ENCODE peak calls at places on chromosomes 12 and 14, in six cellular contexts. One of them, this sample, is unnamed.

GRCh38 chr14:30842431-30842830 is 31.9 kb upstream of the COCH start:
- DNase-seq in mucosa of descending colon: no peak
- DNase-seq in hepatocyte: no peak
- DNase-seq in astrocyte of the cerebellum: no peak
- DNase-seq in astrocyte of the spinal cord: no peak
- DNase-seq in small intestine: no peak
- DNase-seq in this sample: no peak

GRCh38 chr12:88866881-88867280 is 286.6 kb upstream of the KITLG start:
- DNase-seq in mucosa of descending colon: no peak
- DNase-seq in hepatocyte: no peak
- DNase-seq in astrocyte of the cerebellum: no peak
- DNase-seq in astrocyte of the spinal cord: no peak
- DNase-seq in small intestine: no peak
- DNase-seq in this sample: no peak

GRCh38 chr12:57241556-57242310 is 9.3 kb downstream of the STAC3 start:
- DNase-seq in mucosa of descending colon: peak
- DNase-seq in hepatocyte: no peak
- DNase-seq in astrocyte of the cerebellum: no peak
- DNase-seq in astrocyte of the spinal cord: no peak
- DNase-seq in small intestine: no peak
- DNase-seq in this sample: no peak

GRCh38 chr12:32828120-32828519 is 68.5 kb downstream of the PKP2 start:
- DNase-seq in mucosa of descending colon: no peak
- DNase-seq in hepatocyte: no peak
- DNase-seq in astrocyte of the cerebellum: no peak
- DNase-seq in astrocyte of the spinal cord: no peak
- DNase-seq in small intestine: no peak
- DNase-seq in this sample: no peak

GRCh38 chr14:25001096-25001982 is 48.6 kb downstream of the STXBP6 start:
- DNase-seq in mucosa of descending colon: no peak
- DNase-seq in hepatocyte: no peak
- DNase-seq in astrocyte of the cerebellum: no peak
- DNase-seq in astrocyte of the spinal cord: no peak
- DNase-seq in small intestine: no peak
- DNase-seq in this sample: no peak

GRCh38 chr12:389138-390096 is at the start of gene KDM5A:
- DNase-seq in mucosa of descending colon: peak
- DNase-seq in hepatocyte: peak
- DNase-seq in astrocyte of the cerebellum: peak
- DNase-seq in astrocyte of the spinal cord: peak
- DNase-seq in small intestine: peak
- DNase-seq in this sample: peak

GRCh38 chr12:54719691-54720090 is 71.5 kb upstream of the DCD start:
- DNase-seq in mucosa of descending colon: no peak
- DNase-seq in hepatocyte: no peak
- DNase-seq in astrocyte of the cerebellum: no peak
- DNase-seq in astrocyte of the spinal cord: no peak
- DNase-seq in small intestine: no peak
- DNase-seq in this sample: no peak

GRCh38 chr14:24339284-24340151 is at the start of gene RIPK3:
- DNase-seq in mucosa of descending colon: peak
- DNase-seq in hepatocyte: peak
- DNase-seq in astrocyte of the cerebellum: no peak
- DNase-seq in astrocyte of the spinal cord: no peak
- DNase-seq in small intestine: peak
- DNase-seq in this sample: no peak

GRCh38 chr14:104855532-104856090 is 9.5 kb upstream of the CEP170B start:
- DNase-seq in mucosa of descending colon: no peak
- DNase-seq in hepatocyte: no peak
- DNase-seq in astrocyte of the cerebellum: no peak
- DNase-seq in astrocyte of the spinal cord: no peak
- DNase-seq in small intestine: no peak
- DNase-seq in this sample: no peak

GRCh38 chr12:68451261-68452091 is 119.3 kb upstream of the MDM1 start:
- DNase-seq in mucosa of descending colon: no peak
- DNase-seq in hepatocyte: peak
- DNase-seq in astrocyte of the cerebellum: peak
- DNase-seq in astrocyte of the spinal cord: peak
- DNase-seq in small intestine: peak
- DNase-seq in this sample: peak

GRCh38 chr12:53949631-53950440 is 4.9 kb upstream of the HOXC12 start:
- DNase-seq in mucosa of descending colon: no peak
- DNase-seq in hepatocyte: no peak
- DNase-seq in astrocyte of the cerebellum: no peak
- DNase-seq in astrocyte of the spinal cord: no peak
- DNase-seq in small intestine: no peak
- DNase-seq in this sample: no peak

GRCh38 chr12:57472391-57472790 is 7.3 kb downstream of the ARHGAP9 start:
- DNase-seq in mucosa of descending colon: no peak
- DNase-seq in hepatocyte: no peak
- DNase-seq in astrocyte of the cerebellum: no peak
- DNase-seq in astrocyte of the spinal cord: no peak
- DNase-seq in small intestine: no peak
- DNase-seq in this sample: no peak

GRCh38 chr12:48542300-48542928 is 17.0 kb downstream of the OR8S1 start:
- DNase-seq in mucosa of descending colon: peak
- DNase-seq in hepatocyte: peak
- DNase-seq in astrocyte of the cerebellum: no peak
- DNase-seq in astrocyte of the spinal cord: no peak
- DNase-seq in small intestine: peak
- DNase-seq in this sample: peak

GRCh38 chr14:77125275-77126073 is 16.1 kb downstream of the ZDHHC22 start:
- DNase-seq in mucosa of descending colon: no peak
- DNase-seq in hepatocyte: no peak
- DNase-seq in astrocyte of the cerebellum: no peak
- DNase-seq in astrocyte of the spinal cord: no peak
- DNase-seq in small intestine: no peak
- DNase-seq in this sample: no peak

GRCh38 chr14:64053694-64054669 is 201.2 kb downstream of the SYNE2 start:
- DNase-seq in mucosa of descending colon: no peak
- DNase-seq in hepatocyte: no peak
- DNase-seq in astrocyte of the cerebellum: no peak
- DNase-seq in astrocyte of the spinal cord: peak
- DNase-seq in small intestine: no peak
- DNase-seq in this sample: peak

GRCh38 chr12:124073636-124074035 is 100.6 kb downstream of the ZNF664 start:
- DNase-seq in mucosa of descending colon: no peak
- DNase-seq in hepatocyte: no peak
- DNase-seq in astrocyte of the cerebellum: no peak
- DNase-seq in astrocyte of the spinal cord: no peak
- DNase-seq in small intestine: no peak
- DNase-seq in this sample: no peak

GRCh38 chr12:96040305-96041133 is 5.1 kb upstream of the LTA4H start:
- DNase-seq in mucosa of descending colon: no peak
- DNase-seq in hepatocyte: no peak
- DNase-seq in astrocyte of the cerebellum: no peak
- DNase-seq in astrocyte of the spinal cord: no peak
- DNase-seq in small intestine: no peak
- DNase-seq in this sample: no peak

GRCh38 chr12:84585996-84586395 is 326.6 kb downstream of the SLC6A15 start:
- DNase-seq in mucosa of descending colon: no peak
- DNase-seq in hepatocyte: no peak
- DNase-seq in astrocyte of the cerebellum: no peak
- DNase-seq in astrocyte of the spinal cord: no peak
- DNase-seq in small intestine: no peak
- DNase-seq in this sample: no peak

GRCh38 chr12:30286345-30286926 is 409.2 kb downstream of the IPO8 start:
- DNase-seq in mucosa of descending colon: no peak
- DNase-seq in hepatocyte: peak
- DNase-seq in astrocyte of the cerebellum: peak
- DNase-seq in astrocyte of the spinal cord: peak
- DNase-seq in small intestine: no peak
- DNase-seq in this sample: no peak

GRCh38 chr12:103647267-103647666 is 60.2 kb downstream of the STAB2 start:
- DNase-seq in mucosa of descending colon: no peak
- DNase-seq in hepatocyte: peak
- DNase-seq in astrocyte of the cerebellum: peak
- DNase-seq in astrocyte of the spinal cord: peak
- DNase-seq in small intestine: no peak
- DNase-seq in this sample: peak

GRCh38 chr14:54785778-54786160 is 116.9 kb downstream of the GCH1 start:
- DNase-seq in mucosa of descending colon: no peak
- DNase-seq in hepatocyte: no peak
- DNase-seq in astrocyte of the cerebellum: no peak
- DNase-seq in astrocyte of the spinal cord: no peak
- DNase-seq in small intestine: no peak
- DNase-seq in this sample: no peak

GRCh38 chr14:54785111-54785777 is 117.4 kb downstream of the GCH1 start:
- DNase-seq in mucosa of descending colon: no peak
- DNase-seq in hepatocyte: no peak
- DNase-seq in astrocyte of the cerebellum: no peak
- DNase-seq in astrocyte of the spinal cord: no peak
- DNase-seq in small intestine: no peak
- DNase-seq in this sample: no peak

GRCh38 chr14:54786191-54786755 is 116.4 kb downstream of the GCH1 start:
- DNase-seq in mucosa of descending colon: no peak
- DNase-seq in hepatocyte: no peak
- DNase-seq in astrocyte of the cerebellum: no peak
- DNase-seq in astrocyte of the spinal cord: no peak
- DNase-seq in small intestine: no peak
- DNase-seq in this sample: no peak

GRCh38 chr14:54787263-54787662 is 115.4 kb downstream of the GCH1 start:
- DNase-seq in mucosa of descending colon: no peak
- DNase-seq in hepatocyte: no peak
- DNase-seq in astrocyte of the cerebellum: no peak
- DNase-seq in astrocyte of the spinal cord: no peak
- DNase-seq in small intestine: peak
- DNase-seq in this sample: no peak

DNA sequence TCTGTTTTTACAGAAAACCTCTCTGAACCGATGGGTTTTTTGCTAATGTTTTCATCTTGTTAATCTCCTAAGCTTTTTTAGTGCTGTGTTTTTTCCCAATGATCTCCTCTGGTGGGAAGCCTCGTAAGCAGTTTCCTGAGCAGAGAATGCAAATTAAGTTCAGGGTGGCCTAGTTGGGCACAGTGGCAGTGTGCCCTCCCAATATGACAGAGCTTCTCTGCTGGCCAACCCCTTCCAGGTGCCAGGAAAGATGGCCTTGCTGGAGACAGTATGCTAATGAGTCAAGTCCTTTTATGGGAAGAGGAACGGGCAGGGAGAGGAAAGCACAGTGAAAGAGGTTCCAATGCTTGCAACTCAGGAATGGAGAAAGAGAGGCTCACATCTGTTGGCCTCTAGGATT is 115.8 kb downstream of the GCH1 start:
- DNase-seq in mucosa of descending colon: no peak
- DNase-seq in hepatocyte: no peak
- DNase-seq in astrocyte of the cerebellum: no peak
- DNase-seq in astrocyte of the spinal cord: no peak
- DNase-seq in small intestine: no peak
- DNase-seq in this sample: no peak
- H3K4me3 ChIP-seq in mucosa of descending colon: no peak
- H3K4me3 ChIP-seq in hepatocyte: no peak
- H3K4me3 ChIP-seq in astrocyte of the cerebellum: no peak
- H3K4me3 ChIP-seq in astrocyte of the spinal cord: no peak
- H3K4me3 ChIP-seq in small intestine: no peak
- H3K4me3 ChIP-seq in this sample: no peak

GRCh38 chr14:34985740-34986139 is 2.9 kb downstream of the SRP54 start:
- DNase-seq in mucosa of descending colon: no peak
- DNase-seq in hepatocyte: no peak
- DNase-seq in astrocyte of the cerebellum: no peak
- DNase-seq in astrocyte of the spinal cord: no peak
- DNase-seq in small intestine: no peak
- DNase-seq in this sample: no peak
- H3K4me3 ChIP-seq in mucosa of descending colon: no peak
- H3K4me3 ChIP-seq in hepatocyte: no peak
- H3K4me3 ChIP-seq in astrocyte of the cerebellum: no peak
- H3K4me3 ChIP-seq in astrocyte of the spinal cord: no peak
- H3K4me3 ChIP-seq in small intestine: no peak
- H3K4me3 ChIP-seq in this sample: no peak

DNA sequence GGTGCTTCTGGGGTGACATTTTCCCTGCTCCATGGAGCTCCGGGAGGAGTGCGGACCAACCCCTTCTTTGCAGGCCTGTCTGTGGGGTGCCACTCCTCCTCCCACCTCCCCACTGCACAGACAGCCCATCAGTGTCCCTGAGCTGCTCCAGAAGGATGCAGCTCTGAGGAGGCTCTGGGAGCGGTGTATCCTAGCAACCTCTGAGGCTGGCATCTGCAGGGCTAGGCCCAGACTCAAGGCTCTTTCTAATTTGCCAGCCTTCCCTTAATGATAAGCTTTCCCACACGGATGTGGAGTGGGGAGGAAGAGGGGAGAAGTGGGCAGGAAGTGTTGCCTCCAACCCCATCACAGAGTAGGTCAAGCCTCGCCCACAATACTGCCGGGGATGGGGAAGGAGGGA is 59.7 kb downstream of the CALM1 start:
- DNase-seq in mucosa of descending colon: no peak
- DNase-seq in hepatocyte: no peak
- DNase-seq in astrocyte of the cerebellum: no peak
- DNase-seq in astrocyte of the spinal cord: no peak
- DNase-seq in small intestine: no peak
- DNase-seq in this sample: no peak
- H3K4me3 ChIP-seq in mucosa of descending colon: no peak
- H3K4me3 ChIP-seq in hepatocyte: no peak
- H3K4me3 ChIP-seq in astrocyte of the cerebellum: no peak
- H3K4me3 ChIP-seq in astrocyte of the spinal cord: no peak
- H3K4me3 ChIP-seq in small intestine: no peak
- H3K4me3 ChIP-seq in this sample: no peak

GRCh38 chr12:6613015-6613775 is 6.0 kb upstream of the CHD4 start:
- DNase-seq in mucosa of descending colon: peak
- DNase-seq in hepatocyte: peak
- DNase-seq in astrocyte of the cerebellum: no peak
- DNase-seq in astrocyte of the spinal cord: peak
- DNase-seq in small intestine: peak
- DNase-seq in this sample: peak
- H3K4me3 ChIP-seq in mucosa of descending colon: no peak
- H3K4me3 ChIP-seq in hepatocyte: no peak
- H3K4me3 ChIP-seq in astrocyte of the cerebellum: no peak
- H3K4me3 ChIP-seq in astrocyte of the spinal cord: no peak
- H3K4me3 ChIP-seq in small intestine: no peak
- H3K4me3 ChIP-seq in this sample: peak

GRCh38 chr14:71647086-71647784 is 285.0 kb upstream of the RGS6 start:
- DNase-seq in mucosa of descending colon: no peak
- DNase-seq in hepatocyte: peak
- DNase-seq in astrocyte of the cerebellum: no peak
- DNase-seq in astrocyte of the spinal cord: no peak
- DNase-seq in small intestine: peak
- DNase-seq in this sample: no peak
- H3K4me3 ChIP-seq in mucosa of descending colon: no peak
- H3K4me3 ChIP-seq in hepatocyte: no peak
- H3K4me3 ChIP-seq in astrocyte of the cerebellum: no peak
- H3K4me3 ChIP-seq in astrocyte of the spinal cord: no peak
- H3K4me3 ChIP-seq in small intestine: no peak
- H3K4me3 ChIP-seq in this sample: no peak

GRCh38 chr12:6699989-6700645 is 498 bp downstream of the PIANP start:
- DNase-seq in mucosa of descending colon: peak
- DNase-seq in hepatocyte: peak
- DNase-seq in astrocyte of the cerebellum: no peak
- DNase-seq in astrocyte of the spinal cord: no peak
- DNase-seq in small intestine: no peak
- DNase-seq in this sample: no peak
- H3K4me3 ChIP-seq in mucosa of descending colon: peak
- H3K4me3 ChIP-seq in hepatocyte: peak
- H3K4me3 ChIP-seq in astrocyte of the cerebellum: peak
- H3K4me3 ChIP-seq in astrocyte of the spinal cord: peak
- H3K4me3 ChIP-seq in small intestine: peak
- H3K4me3 ChIP-seq in this sample: peak

GRCh38 chr12:13375583-13376413 is 179.3 kb downstream of the EMP1 start:
- DNase-seq in mucosa of descending colon: no peak
- DNase-seq in hepatocyte: no peak
- DNase-seq in astrocyte of the cerebellum: no peak
- DNase-seq in astrocyte of the spinal cord: no peak
- DNase-seq in small intestine: no peak
- DNase-seq in this sample: no peak
- H3K4me3 ChIP-seq in mucosa of descending colon: no peak
- H3K4me3 ChIP-seq in hepatocyte: no peak
- H3K4me3 ChIP-seq in astrocyte of the cerebellum: no peak
- H3K4me3 ChIP-seq in astrocyte of the spinal cord: no peak
- H3K4me3 ChIP-seq in small intestine: no peak
- H3K4me3 ChIP-seq in this sample: no peak

This sample was measured in MG63.